ENCODE peak calls at places on chromosomes 13 and 19, in seven cellular contexts. E is NCI-H1092; D is HCEC 1CT; I is Peyer's patch; P is stimulated activated CD4-positive, alpha-beta T cell treated with anti-CD3 and anti-CD28 coated beads, Interleukin-15, amount 100 ng/mL, for 1 hour; Q is NCI-H1436; Z is hepatic stellate cell. X is an unnamed sample.

GRCh38 chr13:51542358-51542972 is 41.8 kb upstream of the WDFY2 start:
- DNase-seq in Q (no peak), D (no peak), P (no peak), E (no peak), Z (no peak), I (no peak), X (no peak)

GRCh38 chr19:49339364-49340068 is 4.3 kb downstream of the CD37 start:
- DNase-seq in I (peak), P (no peak), Q (peak), D (no peak), E (no peak), Z (peak), X (peak)

GRCh38 chr13:49561064-49561410 is 24.3 kb downstream of the RCBTB1 start:
- DNase-seq in Z (no peak), E (no peak), Q (no peak), D (no peak), I (no peak), P (no peak), X (no peak)

GRCh38 chr19:47315125-47315821 is 5.6 kb downstream of the C5AR1 start:
- DNase-seq in P (no peak), D (peak), Z (peak), I (no peak), E (no peak), Q (no peak), X (no peak)

GRCh38 chr13:53473397-53473796 is 444.8 kb downstream of the OLFM4 start:
- DNase-seq in Z (no peak), D (no peak), P (no peak), E (no peak), Q (no peak), I (no peak), X (no peak)

GRCh38 chr19:3210347-3211017 is 14.0 kb upstream of the CELF5 start:
- DNase-seq in P (peak), Z (peak), D (peak), Q (peak), I (peak), E (no peak), X (no peak)

GRCh38 chr19:1351324-1351947 is 32.3 kb upstream of the NDUFS7 start:
- DNase-seq in I (no peak), Q (no peak), P (no peak), Z (no peak), E (no peak), D (no peak), X (no peak)

GRCh38 chr13:28329395-28330158 is 165.4 kb downstream of the FLT1 start:
- DNase-seq in Q (no peak), E (no peak), P (no peak), I (no peak), Z (peak), D (peak), X (no peak)

GRCh38 chr13:40205771-40206240 is 460.6 kb downstream of the FOXO1 start:
- DNase-seq in Z (no peak), Q (no peak), I (no peak), E (no peak), D (no peak), P (no peak), X (no peak)

X was measured in mesothelial cell of epicardium.